ENCODE peak calls at places on chromosome 9, in nine cellular contexts. E is stomach, Q is A549, D is H54, R is body of pancreas, N is Peyer's patch, G is uterus, U is testis, K is HCT116. C is an unnamed sample.

GRCh38 chr9:130630091-130630450 is 34.3 kb upstream of the PRDM12 start:
- DNase-seq in Q (no peak), K (no peak), D (no peak), N (no peak), U (no peak), E (no peak), R (no peak), G (no peak), C (no peak)

GRCh38 chr9:34123682-34124081 is 2.8 kb downstream of the DCAF12 start:
- DNase-seq in N (peak; percentile 73), E (peak; percentile 27), Q (no peak), U (peak; percentile 36), G (no peak), K (no peak), R (peak; percentile 64), D (no peak), C (peak; percentile 52)

GRCh38 chr9:76759726-76760125 is 4.5 kb upstream of the PCA3 start:
- DNase-seq in Q (no peak), K (no peak), E (no peak), U (no peak), N (peak; percentile 55), G (no peak), D (no peak), R (no peak), C (no peak)

GRCh38 chr9:94973491-94973941 is 247.0 kb downstream of the AOPEP start:
- DNase-seq in D (no peak), N (no peak), E (no peak), Q (no peak), G (no peak), K (no peak), U (no peak), R (no peak), C (no peak)

GRCh38 chr9:112180387-112180881 is 5.3 kb upstream of the SUSD1 start:
- DNase-seq in E (no peak), D (no peak), R (no peak), Q (peak; percentile 55), N (no peak), K (no peak), U (peak; percentile 81), G (no peak), C (peak; percentile 53)

GRCh38 chr9:73872693-73873092 is 624.4 kb upstream of the RORB start:
- DNase-seq in Q (no peak), N (no peak), E (no peak), K (no peak), U (no peak), G (no peak), R (no peak), D (no peak), C (no peak)

GRCh38 chr9:73548201-73548600 is 396.5 kb downstream of the ANXA1 start:
- DNase-seq in G (no peak), E (no peak), U (no peak), N (no peak), R (no peak), K (no peak), D (no peak), Q (no peak), C (no peak)

GRCh38 chr9:35688558-35689350 is 971 bp downstream of the TPM2 start:
- DNase-seq in D (peak; percentile 72), N (no peak), U (no peak), G (no peak), E (no peak), K (peak; percentile 33), R (no peak), Q (peak; percentile 25), C (no peak)

GRCh38 chr9:94804917-94805544 is 78.5 kb downstream of the AOPEP start:
- DNase-seq in E (no peak), N (no peak), G (no peak), U (no peak), Q (peak; percentile 62), D (no peak), R (no peak), K (no peak), C (no peak)

GRCh38 chr9:137110147-137110910 is 4.2 kb downstream of the DPP7 start:
- DNase-seq in E (no peak), Q (no peak), G (no peak), R (no peak), U (no peak), N (no peak), D (no peak), K (no peak), C (no peak)

GRCh38 chr9:137109250-137110146 is 5.0 kb downstream of the DPP7 start:
- DNase-seq in R (no peak), N (no peak), U (no peak), E (no peak), K (no peak), G (no peak), D (no peak), Q (no peak), C (no peak)

GRCh38 chr9:137107982-137108381 is 6.6 kb downstream of the DPP7 start:
- DNase-seq in K (no peak), G (no peak), E (no peak), N (no peak), U (no peak), R (no peak), D (no peak), Q (no peak), C (no peak)

GRCh38 chr9:137107312-137107921 is 7.1 kb downstream of the DPP7 start:
- DNase-seq in R (no peak), D (no peak), G (no peak), Q (no peak), N (no peak), U (no peak), E (no peak), K (no peak), C (no peak)

GRCh38 chr9:137108608-137109249 is 5.8 kb downstream of the DPP7 start:
- DNase-seq in R (no peak), K (no peak), Q (no peak), E (no peak), D (no peak), N (no peak), U (no peak), G (no peak), C (no peak)
- TF ChIP-seq POLR2A in R (no peak), K (no peak), Q (no peak), E (no peak), D (no peak), N (no peak), U (no peak), G (no peak), C (no peak)

DNA sequence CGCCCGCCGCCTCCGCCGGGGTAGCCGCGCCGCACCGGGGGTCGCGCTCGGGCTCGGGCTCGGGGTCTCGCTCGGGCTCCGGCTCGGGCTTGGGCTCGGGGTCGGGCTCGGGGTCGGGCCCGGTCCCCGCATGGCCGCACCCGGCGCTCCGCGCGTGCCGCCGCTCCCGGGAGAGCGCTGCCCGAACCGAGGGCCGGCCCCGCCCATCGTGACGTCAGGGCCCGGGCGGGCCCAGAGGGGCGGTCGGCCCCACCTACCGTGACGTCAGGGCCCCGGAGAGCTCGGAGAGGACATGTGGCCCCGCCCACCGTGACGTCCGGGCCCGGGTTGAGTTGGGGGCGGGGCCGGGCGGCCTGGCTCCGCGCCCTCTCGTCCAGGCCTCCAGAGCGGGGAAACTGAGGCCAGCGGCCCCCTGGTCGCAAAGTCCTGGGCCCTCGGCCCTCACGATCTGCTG is at the start of gene NSMF:
- DNase-seq in U (peak; percentile 97), N (peak; percentile 97), K (peak; percentile 74), Q (peak; percentile 91), G (peak; percentile 93), E (peak; percentile 98), D (peak; percentile 100), R (peak; percentile 94), C (peak; percentile 96)
- TF ChIP-seq POLR2A in U (peak; percentile 65), N (peak; percentile 86), K (peak; percentile 74), Q (peak; percentile 84), G (peak; percentile 95), E (no peak), D (peak; percentile 85), R (no peak), C (peak; percentile 79)

DNA sequence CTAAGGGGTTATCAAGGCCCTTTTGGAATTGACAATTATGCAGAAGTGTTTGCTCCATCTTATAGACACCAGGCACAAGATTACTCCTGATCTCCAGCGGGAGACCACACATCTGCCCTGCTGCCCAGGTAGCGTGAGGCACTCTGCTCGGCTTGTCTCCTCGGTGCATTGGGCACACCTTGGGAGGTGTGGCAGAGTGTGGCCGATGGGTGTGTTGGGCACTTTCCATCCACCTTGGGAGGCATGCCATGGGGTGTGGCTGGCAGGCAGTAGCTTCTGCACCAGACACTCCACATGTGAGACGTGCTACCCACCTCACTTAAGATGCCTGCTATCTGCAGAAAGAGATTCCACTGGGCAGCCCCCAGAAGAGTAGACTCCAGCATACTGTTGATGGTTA is 54.1 kb downstream of the GADD45G start:
- DNase-seq in R (no peak), Q (no peak), D (no peak), N (peak; percentile 75), G (no peak), K (no peak), U (no peak), E (peak; percentile 69), C (no peak)
- TF ChIP-seq POLR2A in R (no peak), Q (no peak), D (no peak), N (no peak), G (no peak), K (no peak), U (no peak), E (no peak), C (no peak)

GRCh38 chr9:111106202-111106601 is 67.9 kb upstream of the LPAR1 start:
- DNase-seq in R (no peak), E (no peak), G (no peak), D (no peak), N (no peak), Q (no peak), K (no peak), U (no peak), C (no peak)

GRCh38 chr9:111098661-111099060 is 60.4 kb upstream of the LPAR1 start:
- DNase-seq in E (no peak), K (no peak), G (no peak), U (no peak), D (no peak), R (no peak), Q (no peak), N (no peak), C (no peak)

GRCh38 chr9:111107141-111107540 is 68.9 kb upstream of the LPAR1 start:
- DNase-seq in N (no peak), E (no peak), Q (no peak), G (no peak), U (no peak), D (no peak), K (no peak), R (no peak), C (no peak)

GRCh38 chr9:111099199-111100005 is 61.1 kb upstream of the LPAR1 start:
- DNase-seq in E (no peak), K (no peak), N (no peak), Q (no peak), D (no peak), U (no peak), G (no peak), R (no peak), C (no peak)

DNA sequence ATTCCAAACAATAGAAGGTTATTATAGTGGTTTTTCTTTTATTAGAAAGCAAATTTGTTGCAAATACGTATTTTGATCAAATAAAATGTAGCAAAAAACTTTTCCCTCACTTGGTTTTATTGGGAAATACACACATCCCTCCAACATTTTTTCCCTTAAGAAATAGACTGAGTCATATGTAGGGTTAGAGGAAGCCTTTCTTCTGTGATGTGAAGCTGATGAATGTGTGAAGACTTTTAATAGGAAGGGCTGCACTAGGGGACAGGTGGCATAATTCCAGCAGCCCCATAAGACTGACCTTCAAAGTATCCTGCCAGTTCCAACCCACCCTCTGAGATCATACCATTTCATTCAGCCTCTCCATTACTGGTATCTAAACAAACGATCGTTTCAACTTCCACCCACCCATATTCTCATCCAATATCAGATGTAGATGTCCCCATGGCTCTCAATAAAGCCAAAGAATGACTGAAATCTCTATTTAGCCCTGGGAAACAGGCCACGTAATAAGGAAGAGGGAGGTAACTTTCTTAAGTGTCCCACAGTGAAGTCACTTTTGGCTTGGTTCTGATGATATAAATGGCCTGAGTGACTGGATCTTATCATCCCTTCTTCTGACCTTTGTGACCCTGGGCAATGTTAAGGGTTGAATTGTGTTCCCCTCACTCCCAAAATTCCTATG is 64.7 kb upstream of the LPAR1 start:
- DNase-seq in N (no peak), D (no peak), R (no peak), K (no peak), E (no peak), Q (no peak), U (no peak), G (no peak), C (no peak)
- TF ChIP-seq POLR2A in N (no peak), D (no peak), R (no peak), K (no peak), E (no peak), Q (no peak), U (no peak), G (no peak), C (no peak)